ENCODE peak calls at places on chromosomes 2 and 18, in seven cellular contexts. O is GM12878; S is A549; J is naive thymus-derived CD4-positive, alpha-beta T cell; T is right cardiac atrium; P is uterus; F is iPS DF 6.9. V is an unnamed sample. For H3K4me1, the result is how much of the 10 kb centered on the place peaks cover.

GRCh38 chr2:241739651-241740050 is 5.2 kb downstream of the D2HGDH start:
- DNase-seq in O (no peak), S (no peak), J (peak), T (no peak), P (no peak), F (no peak), V (no peak)

GRCh38 chr2:112840068-112840445 is 3.5 kb upstream of the IL1B start:
- DNase-seq in O (no peak), S (no peak), J (no peak), T (no peak), P (no peak), F (no peak), V (no peak)

GRCh38 chr18:65592419-65592818 is 158.4 kb upstream of the CDH7 start:
- DNase-seq in O (no peak), S (no peak), J (no peak), T (no peak), P (no peak), F (peak), V (no peak)

GRCh38 chr2:20164734-20165242 is 60.1 kb downstream of the SDC1 start:
- DNase-seq in O (no peak), S (no peak), J (no peak), T (no peak), P (no peak), F (no peak), V (no peak)

GRCh38 chr18:14917311-14917710 is 169.3 kb downstream of the ANKRD30B start:
- DNase-seq in O (no peak), S (no peak), J (no peak), T (no peak), P (no peak), F (no peak), V (peak)

GRCh38 chr2:12325806-12326205 is 390.9 kb upstream of the TRIB2 start:
- DNase-seq in O (no peak), S (no peak), J (no peak), T (no peak), P (no peak), F (no peak), V (no peak)

GRCh38 chr2:16103614-16104344 is 163.4 kb downstream of the MYCN start:
- DNase-seq in O (no peak), S (no peak), J (no peak), T (no peak), P (no peak), F (peak), V (no peak)

GRCh38 chr2:137192366-137193315 is 427.3 kb downstream of the THSD7B start:
- DNase-seq in O (no peak), S (peak), J (no peak), T (no peak), P (no peak), F (no peak), V (no peak)

GRCh38 chr2:190627881-190628412 is 20.9 kb upstream of the NAB1 start:
- DNase-seq in O (no peak), S (no peak), J (peak), T (peak), P (peak), F (no peak), V (no peak)

DNA sequence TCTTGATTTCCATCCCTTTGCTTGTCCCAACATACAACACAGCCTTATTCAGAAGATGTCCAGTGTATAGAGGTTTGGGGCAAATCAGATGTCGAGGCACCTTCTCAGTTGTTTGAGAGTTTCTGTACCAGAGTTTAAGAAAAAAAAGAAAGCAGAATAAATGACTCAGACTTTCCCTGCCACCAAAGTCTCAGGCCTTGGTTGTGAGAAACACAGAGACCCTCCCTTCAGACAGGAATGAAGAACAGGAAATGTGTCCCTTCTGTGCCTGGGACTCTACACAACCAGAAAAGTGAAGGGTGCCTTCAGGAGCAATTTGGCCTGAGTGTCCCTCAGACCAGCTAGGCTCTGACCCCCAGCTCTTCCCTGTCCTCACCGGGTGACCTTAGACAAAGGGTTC is 37.3 kb upstream of the REL start:
- DNase-seq in O (no peak), S (no peak), J (no peak), T (no peak), P (no peak), F (no peak), V (no peak)
- H3K4me1 ChIP-seq in O (half or more), S (under half), J (under half), T (under half), P (under half), F (under half), V (under half)

GRCh38 chr2:230877131-230877736 is 12.5 kb downstream of the ITM2C start:
- DNase-seq in O (no peak), S (no peak), J (no peak), T (no peak), P (no peak), F (no peak), V (no peak)

GRCh38 chr2:230878599-230878965 is 13.8 kb downstream of the ITM2C start:
- DNase-seq in O (no peak), S (no peak), J (no peak), T (no peak), P (no peak), F (no peak), V (no peak)

GRCh38 chr2:230879891-230880290 is 15.1 kb downstream of the ITM2C start:
- DNase-seq in O (no peak), S (no peak), J (no peak), T (no peak), P (no peak), F (no peak), V (no peak)

GRCh38 chr2:230879271-230879882 is 14.6 kb downstream of the ITM2C start:
- DNase-seq in O (no peak), S (no peak), J (no peak), T (no peak), P (no peak), F (no peak), V (no peak)

DNA sequence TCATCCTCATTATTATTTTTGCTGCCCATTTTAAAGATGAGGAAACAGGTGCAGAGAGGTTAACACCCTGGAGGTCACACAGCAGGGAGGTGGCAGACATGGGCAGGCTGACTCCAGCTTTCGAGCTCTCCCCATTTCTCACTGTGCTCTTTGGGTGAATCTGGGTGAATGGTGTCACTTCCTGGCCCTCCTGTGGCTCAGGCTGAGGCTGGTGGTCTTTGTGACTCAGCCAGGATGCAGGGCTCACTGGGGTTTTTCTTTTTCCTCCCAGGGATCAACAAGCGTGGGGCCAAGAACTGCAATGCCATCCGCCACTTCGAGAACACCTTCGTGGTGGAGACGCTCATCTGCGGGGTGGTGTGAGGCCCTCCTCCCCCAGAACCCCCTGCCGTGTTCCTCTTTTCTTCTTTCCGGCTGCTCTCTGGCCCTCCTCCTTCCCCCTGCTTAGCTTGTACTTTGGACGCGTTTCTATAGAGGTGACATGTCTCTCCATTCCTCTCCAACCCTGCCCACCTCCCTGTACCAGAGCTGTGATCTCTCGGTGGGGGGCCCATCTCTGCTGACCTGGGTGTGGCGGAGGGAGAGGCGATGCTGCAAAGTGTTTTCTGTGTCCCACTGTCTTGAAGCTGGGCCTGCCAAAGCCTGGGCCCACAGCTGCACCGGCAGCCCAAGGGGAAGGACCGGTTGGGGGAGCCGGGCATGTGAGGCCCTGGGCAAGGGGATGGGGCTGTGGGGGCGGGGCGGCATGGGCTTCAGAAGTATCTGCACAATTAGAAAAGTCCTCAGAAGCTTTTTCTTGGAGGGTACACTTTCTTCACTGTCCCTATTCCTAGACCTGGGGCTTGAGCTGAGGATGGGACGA is 13.2 kb downstream of the ITM2C start:
- DNase-seq in O (no peak), S (no peak), J (no peak), T (no peak), P (no peak), F (no peak), V (peak)
- H3K4me1 ChIP-seq in O (under half), S (under half), J (under half), T (under half), P (under half), F (under half), V (under half)

GRCh38 chr18:76377359-76377756 is 117.7 kb downstream of the ZNF516 start:
- DNase-seq in O (no peak), S (no peak), J (no peak), T (no peak), P (peak), F (no peak), V (no peak)
- H3K4me1 ChIP-seq in O (under half), S (under half), J (under half), T (under half), P (under half), F (under half), V (under half)

GRCh38 chr2:134738150-134738865 is 19.5 kb upstream of the TMEM163 start:
- DNase-seq in O (no peak), S (no peak), J (no peak), T (no peak), P (no peak), F (no peak), V (no peak)

GRCh38 chr2:134739879-134740301 is 21.1 kb upstream of the TMEM163 start:
- DNase-seq in O (peak), S (no peak), J (no peak), T (no peak), P (no peak), F (no peak), V (no peak)

GRCh38 chr2:134737671-134738070 is 18.9 kb upstream of the TMEM163 start:
- DNase-seq in O (no peak), S (no peak), J (no peak), T (no peak), P (no peak), F (no peak), V (no peak)

GRCh38 chr2:134736167-134736885 is 17.5 kb upstream of the TMEM163 start:
- DNase-seq in O (no peak), S (no peak), J (no peak), T (no peak), P (no peak), F (no peak), V (no peak)

GRCh38 chr2:134739261-134739878 is 20.6 kb upstream of the TMEM163 start:
- DNase-seq in O (no peak), S (no peak), J (no peak), T (no peak), P (no peak), F (no peak), V (no peak)
- H3K4me1 ChIP-seq in O (half or more), S (under half), J (under half), T (under half), P (under half), F (under half), V (under half)